ENCODE peak calls at places on chromosome 12, in four cellular contexts. Y is GM13977, F is dermis microvascular lymphatic vessel endothelial cell, D is HCEC 1CT. B is an unnamed sample.

GRCh38 chr12:46950116-46950515 is 124.3 kb upstream of the SLC38A4 start:
- DNase-seq in F (no peak), D (no peak), Y (no peak), B (no peak)

GRCh38 chr12:52186135-52186840 is 5.5 kb downstream of the KRT80 start:
- DNase-seq in F (no peak), Y (no peak), D (peak), B (no peak)

GRCh38 chr12:19880076-19880475 is 440.8 kb downstream of the AEBP2 start:
- DNase-seq in Y (no peak), D (no peak), F (no peak), B (no peak)

GRCh38 chr12:54126696-54127537 is 61.9 kb downstream of the SMUG1 start:
- DNase-seq in Y (no peak), F (no peak), D (no peak), B (no peak)

GRCh38 chr12:95802482-95803264 is 12.1 kb upstream of the NTN4 start:
- DNase-seq in Y (no peak), F (no peak), D (peak), B (no peak)

GRCh38 chr12:27965411-27965810 is 7.1 kb downstream of the PTHLH start:
- DNase-seq in F (no peak), D (peak), Y (no peak), B (no peak)

GRCh38 chr12:8554451-8555195 is 13.9 kb upstream of the CLEC4E start:
- DNase-seq in D (peak), Y (no peak), F (no peak), B (no peak)

GRCh38 chr12:64650762-64651161 is 40.5 kb downstream of the RASSF3 start:
- DNase-seq in F (no peak), D (peak), Y (no peak), B (no peak)

GRCh38 chr12:42812086-42812485 is 222.5 kb upstream of the PRICKLE1 start:
- DNase-seq in F (no peak), D (no peak), Y (no peak), B (no peak)

GRCh38 chr12:97568336-97569180 is 106.0 kb downstream of the RMST start:
- DNase-seq in F (no peak), Y (no peak), D (no peak), B (no peak)

GRCh38 chr12:12398026-12398859 is 41.4 kb downstream of the BORCS5 start:
- DNase-seq in F (no peak), Y (no peak), D (peak), B (no peak)

GRCh38 chr12:12927211-12928079 is 24.5 kb downstream of the GPRC5D start:
- DNase-seq in F (peak), D (no peak), Y (no peak), B (no peak)

GRCh38 chr12:123384994-123385376 is 1.1 kb downstream of the KMT5A start:
- DNase-seq in Y (no peak), F (no peak), D (peak), B (no peak)

GRCh38 chr12:125841332-125841731 is 776.1 kb downstream of the AACS start:
- DNase-seq in Y (no peak), F (no peak), D (no peak), B (no peak)

GRCh38 chr12:56190695-56191155 is 1.4 kb upstream of the SMARCC2 start:
- DNase-seq in F (no peak), Y (no peak), D (peak), B (no peak)

GRCh38 chr12:49949124-49949845 is 1.3 kb upstream of the AQP2 start:
- DNase-seq in D (no peak), F (no peak), Y (no peak), B (no peak)

GRCh38 chr12:78866518-78866917 is 1.9 kb downstream of the SYT1 start:
- DNase-seq in Y (no peak), F (no peak), D (no peak), B (no peak)

GRCh38 chr12:6666211-6666610 is 3.3 kb upstream of the ING4 start:
- DNase-seq in Y (no peak), F (no peak), D (no peak), B (no peak)

GRCh38 chr12:53004178-53004577 is 2.1 kb upstream of the EIF4B start:
- DNase-seq in F (no peak), D (peak), Y (no peak), B (no peak)